ENCODE peak calls at places on chromosomes 3 and 15, in ten cellular contexts. K is K562, L is mucosa of descending colon, H is aorta, M is A549, E is psoas muscle, W is right cardiac atrium, A is lower lobe of right lung, S is left lung, Z is body of pancreas. T is an unnamed sample.

GRCh38 chr3:42188365-42188764 is 77.6 kb downstream of the CCK start:
- ATAC-seq in L (no peak), E (no peak), Z (no peak), S (no peak), W (no peak), H (no peak), A (no peak), M (no peak), K (no peak), T (no peak)

GRCh38 chr15:81029416-81030367 is 29.0 kb downstream of the TLNRD1 start:
- ATAC-seq in W (peak; percentile 42), L (no peak), A (peak; percentile 18), M (no peak), H (no peak), S (peak; percentile 30), Z (no peak), K (no peak), E (no peak), T (peak; percentile 53)

GRCh38 chr3:178076718-178077117 is 459.5 kb upstream of the KCNMB2 start:
- ATAC-seq in E (no peak), Z (no peak), W (no peak), M (no peak), A (no peak), S (no peak), K (no peak), L (peak; percentile 50), H (no peak), T (no peak)

GRCh38 chr15:82587805-82588204 is 47.5 kb upstream of the RPS17 start:
- ATAC-seq in H (no peak), A (no peak), K (no peak), E (no peak), S (no peak), Z (no peak), M (no peak), W (no peak), L (no peak), T (no peak)

GRCh38 chr3:43769097-43769470 is 78.3 kb downstream of the ABHD5 start:
- ATAC-seq in E (no peak), S (peak; percentile 2), W (no peak), K (no peak), Z (no peak), A (no peak), M (no peak), H (no peak), L (no peak), T (no peak)

GRCh38 chr3:32349184-32349583 is 42.5 kb upstream of the CMTM7 start:
- ATAC-seq in M (no peak), S (no peak), E (no peak), A (no peak), Z (no peak), H (no peak), W (no peak), L (no peak), K (no peak), T (no peak)

GRCh38 chr3:141542202-141542959 is 55.6 kb downstream of the RASA2 start:
- ATAC-seq in A (no peak), L (no peak), W (no peak), M (no peak), E (no peak), H (no peak), Z (no peak), S (no peak), K (no peak), T (no peak)

GRCh38 chr3:46127503-46127902 is 80.6 kb downstream of the CCR1 start:
- ATAC-seq in H (peak; percentile 55), A (no peak), M (peak; percentile 68), Z (peak; percentile 38), E (no peak), W (no peak), K (no peak), L (no peak), S (peak; percentile 68), T (peak; percentile 34)

DNA sequence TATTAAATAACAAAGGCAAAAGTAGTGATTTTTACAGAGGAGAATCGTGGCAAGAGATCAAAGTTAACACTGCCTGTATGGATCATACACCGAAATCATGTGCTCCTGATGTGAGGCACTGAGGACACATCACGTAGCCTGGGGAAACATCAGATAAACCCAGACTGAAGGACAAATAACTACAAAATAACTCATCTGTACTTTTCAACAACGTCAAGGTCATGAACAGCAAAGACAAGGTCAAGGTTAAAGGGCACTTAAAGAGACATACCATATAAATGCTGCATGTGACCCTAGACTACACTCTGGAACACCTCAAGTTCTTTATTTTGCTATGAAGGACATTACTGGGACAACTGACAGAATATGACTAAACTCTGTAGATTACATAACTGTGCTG is 48.2 kb downstream of the CHSY1 start:
- ATAC-seq in K (no peak), E (no peak), S (no peak), H (no peak), M (no peak), W (no peak), Z (no peak), L (no peak), A (no peak), T (no peak)
- H3K4me3 ChIP-seq in K (no peak overlapping the region), E (no peak overlapping the region), S (no peak overlapping the region), H (no peak overlapping the region), M (no peak overlapping the region), W (no peak overlapping the region), Z (no peak overlapping the region), L (no peak overlapping the region), A (no peak overlapping the region), T (no peak overlapping the region)

GRCh38 chr3:101464235-101464634 is 48.8 kb downstream of the SENP7 start:
- ATAC-seq in A (no peak), L (no peak), K (no peak), W (no peak), Z (no peak), S (no peak), H (no peak), M (no peak), E (no peak), T (no peak)

GRCh38 chr3:101461451-101461850 is 51.6 kb downstream of the SENP7 start:
- ATAC-seq in K (no peak), L (no peak), E (no peak), A (no peak), H (no peak), M (no peak), W (no peak), S (no peak), Z (no peak), T (no peak)

DNA sequence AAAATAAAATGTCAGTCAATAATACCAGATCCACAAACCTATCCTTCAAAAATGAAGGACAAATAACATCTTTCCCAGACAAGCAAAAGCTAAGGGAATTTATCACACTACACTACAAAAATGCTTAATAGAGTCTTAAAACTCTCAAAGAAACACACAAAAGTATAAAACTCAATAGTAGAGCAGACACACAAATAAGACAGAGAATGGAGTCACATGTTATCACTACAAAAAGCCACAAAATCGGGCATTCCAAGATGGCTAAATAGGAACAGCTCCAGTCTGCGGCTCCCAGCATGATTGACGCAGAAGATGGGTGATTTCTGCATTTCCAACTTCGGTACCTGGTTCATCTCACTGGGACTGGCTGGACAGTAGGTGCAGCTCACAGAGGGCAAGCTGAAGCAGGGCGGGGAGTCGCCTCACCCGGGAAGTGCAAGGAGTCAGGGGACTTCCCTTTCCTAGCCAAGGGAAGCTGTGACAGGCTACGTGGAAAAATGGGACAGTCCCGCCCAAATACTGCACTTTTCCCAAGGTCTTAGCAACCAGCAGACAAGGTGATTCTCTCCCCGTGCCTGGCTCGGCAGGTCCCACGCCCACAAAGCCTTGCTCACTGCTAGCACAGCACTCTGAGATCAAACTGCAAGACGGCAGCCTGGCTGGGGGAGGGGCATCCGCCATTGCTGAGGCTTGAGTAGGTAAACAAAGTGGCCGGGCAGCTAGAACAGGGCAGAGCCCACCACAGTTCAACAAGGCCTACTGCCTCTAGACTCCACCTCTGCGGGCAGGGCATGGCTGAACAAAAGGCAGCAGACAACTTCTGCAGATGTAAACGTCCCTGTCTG is 46.3 kb downstream of the SENP7 start:
- ATAC-seq in Z (no peak), E (no peak), H (no peak), S (peak; percentile 69), W (no peak), M (peak; percentile 51), A (no peak), L (peak; percentile 52), K (peak; percentile 90), T (no peak)
- H3K4me3 ChIP-seq in Z (no peak overlapping the region), E (no peak overlapping the region), H (no peak overlapping the region), S (no peak overlapping the region), W (no peak overlapping the region), M (peak overlapping the region; percentile 26), A (no peak overlapping the region), L (no peak overlapping the region), K (peak overlapping the region; percentile 35), T (no peak overlapping the region)

GRCh38 chr15:89814112-89814742 is 425 bp downstream of the ANPEP start:
- ATAC-seq in S (peak; percentile 29), K (no peak), A (peak; percentile 52), W (peak; percentile 34), E (peak; percentile 42), Z (no peak), H (peak; percentile 58), M (no peak), L (no peak), T (no peak)

GRCh38 chr15:89812126-89812846 is 2.4 kb downstream of the ANPEP start:
- ATAC-seq in M (peak; percentile 39), K (peak; percentile 9), E (peak; percentile 73), H (peak; percentile 2), A (peak; percentile 62), W (peak; percentile 77), S (peak; percentile 69), Z (peak; percentile 81), L (peak; percentile 92), T (peak; percentile 86)

GRCh38 chr15:89812847-89813320 is 1.8 kb downstream of the ANPEP start:
- ATAC-seq in W (no peak), L (no peak), H (no peak), E (no peak), M (peak; percentile 11), S (no peak), K (no peak), Z (no peak), A (no peak), T (no peak)

GRCh38 chr15:89815769-89816168 is 1.1 kb upstream of the ANPEP start:
- ATAC-seq in K (no peak), S (no peak), M (no peak), A (no peak), E (no peak), L (no peak), W (no peak), Z (no peak), H (no peak), T (no peak)

DNA sequence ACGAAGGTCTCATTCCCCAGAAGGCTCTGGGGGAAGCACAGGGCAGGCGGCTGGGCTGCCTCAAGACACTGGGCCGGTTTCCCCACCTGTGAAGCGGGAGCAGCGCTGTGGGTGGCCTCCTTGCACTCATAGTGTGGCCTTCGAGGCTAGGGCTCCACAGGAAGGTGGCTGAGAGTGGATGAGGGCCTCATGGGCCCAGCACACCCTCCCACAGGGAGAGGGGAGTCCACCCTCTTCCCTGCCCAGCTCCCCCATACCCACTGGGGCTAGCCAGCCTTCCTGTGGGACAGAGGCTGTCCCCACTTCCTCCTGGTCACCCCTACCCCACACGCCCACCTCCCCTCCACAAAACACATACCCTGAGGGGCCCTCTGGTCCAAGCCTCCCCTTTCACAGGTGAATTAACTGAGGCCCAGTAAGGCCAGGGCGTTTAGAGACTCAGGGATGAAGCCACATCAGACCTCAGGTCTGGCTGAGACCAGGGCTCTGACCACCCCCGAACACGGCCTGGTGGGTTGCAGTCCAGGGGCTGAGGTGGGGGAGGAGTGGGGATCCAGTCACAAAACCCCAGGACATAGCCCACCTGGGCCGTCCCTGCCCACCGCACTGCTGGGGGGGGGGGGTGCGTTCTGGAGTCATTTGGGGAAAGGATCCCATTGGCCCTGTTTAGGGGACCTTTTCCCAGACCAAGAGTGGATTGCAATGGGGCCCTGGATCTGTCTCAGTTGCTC is 1.1 kb downstream of the ANPEP start:
- ATAC-seq in A (no peak), Z (no peak), W (no peak), K (no peak), E (peak; percentile 14), H (peak; percentile 3), L (no peak), S (no peak), M (peak; percentile 20), T (no peak)
- H3K4me3 ChIP-seq in A (peak overlapping the region; percentile 60), Z (no peak overlapping the region), W (peak overlapping the region; percentile 60), K (no peak overlapping the region), E (peak overlapping the region; percentile 61), H (no peak overlapping the region), L (no peak overlapping the region), S (peak overlapping the region; percentile 60), M (no peak overlapping the region), T (peak overlapping the region; percentile 56)

GRCh38 chr3:114451561-114452018 is 157.8 kb downstream of the TIGIT start:
- ATAC-seq in A (peak; percentile 73), L (peak; percentile 64), E (peak; percentile 60), Z (peak; percentile 73), M (no peak), H (peak; percentile 40), K (no peak), W (peak; percentile 70), S (peak; percentile 74), T (no peak)
- H3K4me3 ChIP-seq in A (peak overlapping the region; percentile 22), L (no peak overlapping the region), E (peak overlapping the region; percentile 48), Z (no peak overlapping the region), M (no peak overlapping the region), H (peak overlapping the region; percentile 69), K (no peak overlapping the region), W (peak overlapping the region; percentile 58), S (peak overlapping the region; percentile 1), T (peak overlapping the region; percentile 25)